ENCODE peak calls at places on chromosomes 4 and X, in four cellular contexts. G is A673, W is right cardiac atrium, J is adrenal gland. V is an unnamed sample.
A peak's percentile ranks its signal among the peaks of the same experiment; 100 is the strongest.

GRCh38 chrX:130393451-130394074 is 8.1 kb upstream of the GPR119 start:
- DNase-seq in G (peak; percentile 60), W (peak; percentile 57), J (peak; percentile 62), V (peak; percentile 66)

GRCh38 chr4:183638436-183638835 is 20.5 kb downstream of the RWDD4 start:
- DNase-seq in G (no peak), W (no peak), J (no peak), V (no peak)

GRCh38 chr4:2954358-2955185 is 8.6 kb downstream of the NOP14 start:
- DNase-seq in J (peak; percentile 41), G (no peak), W (no peak), V (no peak)

GRCh38 chr4:139951051-139951450 is 202.9 kb downstream of the MAML3 start:
- DNase-seq in W (no peak), G (no peak), J (no peak), V (peak; percentile 18)

GRCh38 chr4:94892051-94892450 is 134.3 kb downstream of the BMPR1B start:
- DNase-seq in J (no peak), W (no peak), G (peak; percentile 7), V (no peak)

GRCh38 chrX:148298737-148299136 is 201.7 kb upstream of the AFF2 start:
- DNase-seq in G (no peak), W (no peak), J (no peak), V (no peak)

GRCh38 chrX:150310417-150310816 is 52.7 kb upstream of the MAMLD1 start:
- DNase-seq in J (no peak), W (no peak), G (no peak), V (no peak)

GRCh38 chr4:10115657-10116624 is 658 bp downstream of the WDR1 start:
- DNase-seq in J (peak; percentile 82), G (peak; percentile 39), W (peak; percentile 82), V (peak; percentile 35)

GRCh38 chr4:6606465-6607235 is 31.7 kb downstream of the MAN2B2 start:
- DNase-seq in W (no peak), J (no peak), G (no peak), V (no peak)

GRCh38 chr4:7512428-7512827 is 77.7 kb upstream of the PSAPL1 start:
- DNase-seq in W (peak; percentile 35), J (no peak), G (no peak), V (no peak)

GRCh38 chr4:185016946-185017797 is 1.1 kb upstream of the HELT start:
- DNase-seq in J (no peak), W (no peak), G (no peak), V (no peak)

GRCh38 chrX:103791233-103791632 is 14.6 kb downstream of the PLP1 start:
- DNase-seq in J (no peak), W (no peak), G (no peak), V (no peak)

GRCh38 chrX:101655540-101655939 is 4.1 kb downstream of the ARMCX2 start:
- DNase-seq in W (no peak), J (no peak), G (no peak), V (no peak)

GRCh38 chrX:69032601-69033000 is 132.7 kb downstream of the PJA1 start:
- DNase-seq in G (no peak), J (no peak), W (no peak), V (no peak)

GRCh38 chr4:25308266-25308665 is 4.3 kb upstream of the ZCCHC4 start:
- DNase-seq in G (no peak), W (no peak), J (no peak), V (no peak)

GRCh38 chrX:132831336-132831973 is 127.0 kb downstream of the HS6ST2 start:
- DNase-seq in W (no peak), G (no peak), J (no peak), V (peak; percentile 95)

GRCh38 chrX:123184858-123185251 is 777 bp downstream of the GRIA3 start:
- DNase-seq in W (peak; percentile 64), J (peak; percentile 50), G (no peak), V (no peak)

GRCh38 chr4:141275834-141276233 is 55.1 kb downstream of the ZNF330 start:
- DNase-seq in G (no peak), J (no peak), W (no peak), V (peak; percentile 85)

GRCh38 chr4:87038837-87039715 is 104.3 kb downstream of the AFF1 start:
- DNase-seq in J (peak; percentile 87), G (peak; percentile 45), W (peak; percentile 81), V (peak; percentile 98)

GRCh38 chr4:7073526-7074390 is 5.9 kb upstream of the GRPEL1 start:
- DNase-seq in W (no peak), G (peak; percentile 78), J (peak; percentile 71), V (peak; percentile 84)

GRCh38 chr4:118351851-118352827 is 664 bp downstream of the PRSS12 start:
- DNase-seq in J (no peak), W (peak; percentile 57), G (peak; percentile 25), V (peak; percentile 23)

GRCh38 chr4:139607302-139608060 is 51.5 kb upstream of the SETD7 start:
- DNase-seq in W (no peak), G (no peak), J (no peak), V (peak; percentile 14)

GRCh38 chr4:132386130-132386529 is 763.0 kb upstream of the PCDH10 start:
- DNase-seq in J (no peak), G (no peak), W (no peak), V (no peak)

GRCh38 chr4:11700751-11701226 is 272.1 kb upstream of the HS3ST1 start:
- DNase-seq in J (no peak), W (no peak), G (no peak), V (no peak)

GRCh38 chr4:42519803-42520417 is 122.6 kb downstream of the SHISA3 start:
- DNase-seq in W (no peak), J (peak; percentile 70), G (peak; percentile 63), V (peak; percentile 67)

GRCh38 chrX:69361286-69361926 is 142.7 kb upstream of the NALF2 start:
- DNase-seq in J (no peak), W (peak; percentile 80), G (no peak), V (peak; percentile 63)

GRCh38 chr4:1082215-1083182 is 30.9 kb downstream of the RNF212 start:
- DNase-seq in W (peak; percentile 66), G (peak; percentile 26), J (peak; percentile 95), V (no peak)
- H3K4me3 ChIP-seq in W (no peak overlapping the region), G (no peak overlapping the region), J (no peak overlapping the region), V (no peak overlapping the region)

DNA sequence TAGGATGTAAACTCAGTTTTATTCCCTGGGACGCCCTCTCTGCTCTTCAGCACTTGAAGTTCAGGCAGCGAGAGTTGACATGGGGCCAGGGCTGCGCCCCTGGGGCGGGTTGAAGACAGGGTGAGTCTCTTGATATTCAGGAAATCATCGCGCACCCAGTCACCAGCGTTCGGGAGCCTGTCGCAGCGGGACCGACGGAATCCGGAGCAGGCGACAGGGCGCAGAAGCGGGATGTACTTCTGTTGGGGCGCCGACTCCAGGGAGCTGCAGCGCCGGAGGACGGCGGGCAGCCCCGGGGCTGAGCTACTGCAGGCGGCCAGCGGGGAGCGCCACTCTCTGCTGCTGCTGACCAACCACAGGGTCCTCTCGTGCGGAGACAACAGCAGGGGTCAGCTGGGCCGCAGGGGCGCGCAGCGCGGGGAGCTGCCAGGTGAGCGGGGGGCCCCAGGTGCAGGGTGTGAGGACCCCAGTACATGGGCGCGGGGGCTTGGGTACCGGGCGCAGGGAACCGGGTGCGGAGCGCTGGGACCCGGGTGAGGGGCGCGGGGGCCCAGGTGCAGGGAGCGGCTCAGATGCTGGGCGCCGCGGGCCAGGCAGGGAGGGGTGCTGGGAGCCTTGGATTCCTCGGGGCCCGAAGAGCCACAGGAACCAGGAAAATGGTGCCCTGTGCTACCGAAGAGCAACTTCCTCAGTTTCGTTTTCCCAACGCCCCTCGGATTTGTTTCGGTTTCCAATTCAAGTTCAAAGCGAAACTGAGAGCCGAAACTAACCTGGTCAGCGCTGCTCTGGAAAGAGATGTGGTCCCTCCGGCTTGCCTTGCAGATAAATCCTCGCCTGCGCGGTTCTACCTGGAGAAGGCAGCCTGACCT is at the start of gene HERC6:
- DNase-seq in G (peak; percentile 68), W (peak; percentile 90), J (peak; percentile 94), V (peak; percentile 80)
- H3K27ac ChIP-seq in G (no peak within 1 kb of the TSS), W (peak within 1 kb of the TSS; percentile 76), J (peak within 1 kb of the TSS; percentile 94), V (no peak within 1 kb of the TSS)

GRCh38 chr4:41362647-41363383 is 106.1 kb downstream of the UCHL1 start:
- DNase-seq in G (no peak), W (peak; percentile 50), J (no peak), V (no peak)
- H3K4me3 ChIP-seq in G (no peak overlapping the region), W (peak overlapping the region; percentile 83), J (no peak overlapping the region), V (no peak overlapping the region)

GRCh38 chr4:128385683-128386304 is 98.2 kb upstream of the PGRMC2 start:
- DNase-seq in G (peak; percentile 49), J (no peak), W (no peak), V (peak; percentile 26)
- H3K27ac ChIP-seq in G (no peak overlapping the region), J (peak overlapping the region; percentile 88), W (peak overlapping the region; percentile 62), V (peak overlapping the region; percentile 85)